ENCODE peak calls at places on chromosomes 2 and 18, in seven cellular contexts. One of them, this sample, is unnamed.

GRCh38 chr2:20615466-20616241 is 35.2 kb downstream of the HS1BP3 start:
- DNase-seq in foreskin fibroblast: no peak
- DNase-seq in epithelial cell of esophagus: no peak
- DNase-seq in GM13976: no peak
- DNase-seq in mammary epithelial cell: no peak
- DNase-seq in AG09309: no peak
- DNase-seq in body of pancreas: peak
- DNase-seq in this sample: no peak

GRCh38 chr2:1973636-1974035 is 229.3 kb upstream of the PXDN start:
- DNase-seq in epithelial cell of esophagus: no peak
- DNase-seq in AG09309: no peak
- DNase-seq in GM13976: no peak
- DNase-seq in mammary epithelial cell: no peak
- DNase-seq in foreskin fibroblast: no peak
- DNase-seq in body of pancreas: no peak
- DNase-seq in this sample: no peak

GRCh38 chr2:162022290-162022945 is 51.6 kb downstream of the DPP4 start:
- DNase-seq in GM13976: no peak
- DNase-seq in foreskin fibroblast: no peak
- DNase-seq in mammary epithelial cell: peak
- DNase-seq in body of pancreas: peak
- DNase-seq in AG09309: no peak
- DNase-seq in epithelial cell of esophagus: peak
- DNase-seq in this sample: no peak

GRCh38 chr2:119367472-119368099 is 809 bp downstream of the DBI start:
- DNase-seq in epithelial cell of esophagus: peak
- DNase-seq in foreskin fibroblast: peak
- DNase-seq in AG09309: no peak
- DNase-seq in mammary epithelial cell: peak
- DNase-seq in body of pancreas: peak
- DNase-seq in GM13976: peak
- DNase-seq in this sample: no peak

GRCh38 chr2:159044804-159045286 is 76.4 kb downstream of the TANC1 start:
- DNase-seq in GM13976: no peak
- DNase-seq in epithelial cell of esophagus: peak
- DNase-seq in AG09309: no peak
- DNase-seq in body of pancreas: no peak
- DNase-seq in mammary epithelial cell: no peak
- DNase-seq in foreskin fibroblast: no peak
- DNase-seq in this sample: no peak

GRCh38 chr2:112812318-112813042 is 24.1 kb downstream of the IL1B start:
- DNase-seq in foreskin fibroblast: no peak
- DNase-seq in body of pancreas: no peak
- DNase-seq in AG09309: peak
- DNase-seq in mammary epithelial cell: no peak
- DNase-seq in epithelial cell of esophagus: peak
- DNase-seq in GM13976: peak
- DNase-seq in this sample: no peak

GRCh38 chr2:50492452-50492851 is 539.5 kb downstream of the NRXN1 start:
- DNase-seq in body of pancreas: peak
- DNase-seq in mammary epithelial cell: peak
- DNase-seq in GM13976: peak
- DNase-seq in epithelial cell of esophagus: peak
- DNase-seq in foreskin fibroblast: peak
- DNase-seq in AG09309: peak
- DNase-seq in this sample: peak

GRCh38 chr2:29011650-29012060 is 30.6 kb downstream of the TOGARAM2 start:
- DNase-seq in epithelial cell of esophagus: no peak
- DNase-seq in foreskin fibroblast: no peak
- DNase-seq in GM13976: no peak
- DNase-seq in AG09309: no peak
- DNase-seq in body of pancreas: peak
- DNase-seq in mammary epithelial cell: no peak
- DNase-seq in this sample: no peak

GRCh38 chr2:94767336-94767735 is 103.9 kb upstream of the TEKT4 start:
- DNase-seq in AG09309: no peak
- DNase-seq in body of pancreas: no peak
- DNase-seq in epithelial cell of esophagus: no peak
- DNase-seq in mammary epithelial cell: no peak
- DNase-seq in GM13976: no peak
- DNase-seq in foreskin fibroblast: no peak
- DNase-seq in this sample: no peak
- TF ChIP-seq CTCF in AG09309: no peak
- TF ChIP-seq CTCF in body of pancreas: no peak
- TF ChIP-seq CTCF in epithelial cell of esophagus: no peak
- TF ChIP-seq CTCF in mammary epithelial cell: no peak
- TF ChIP-seq CTCF in GM13976: no peak
- TF ChIP-seq CTCF in foreskin fibroblast: no peak
- TF ChIP-seq CTCF in this sample: no peak

GRCh38 chr18:32152705-32153448 is 37.0 kb upstream of the MEP1B start:
- DNase-seq in AG09309: no peak
- DNase-seq in foreskin fibroblast: no peak
- DNase-seq in GM13976: peak
- DNase-seq in epithelial cell of esophagus: no peak
- DNase-seq in mammary epithelial cell: no peak
- DNase-seq in body of pancreas: no peak
- DNase-seq in this sample: no peak

GRCh38 chr18:32148185-32148870 is 41.5 kb upstream of the MEP1B start:
- DNase-seq in AG09309: no peak
- DNase-seq in foreskin fibroblast: no peak
- DNase-seq in epithelial cell of esophagus: no peak
- DNase-seq in mammary epithelial cell: no peak
- DNase-seq in body of pancreas: no peak
- DNase-seq in GM13976: no peak
- DNase-seq in this sample: no peak
- TF ChIP-seq CTCF in AG09309: no peak
- TF ChIP-seq CTCF in foreskin fibroblast: no peak
- TF ChIP-seq CTCF in epithelial cell of esophagus: no peak
- TF ChIP-seq CTCF in mammary epithelial cell: no peak
- TF ChIP-seq CTCF in body of pancreas: no peak
- TF ChIP-seq CTCF in GM13976: no peak
- TF ChIP-seq CTCF in this sample: no peak

DNA sequence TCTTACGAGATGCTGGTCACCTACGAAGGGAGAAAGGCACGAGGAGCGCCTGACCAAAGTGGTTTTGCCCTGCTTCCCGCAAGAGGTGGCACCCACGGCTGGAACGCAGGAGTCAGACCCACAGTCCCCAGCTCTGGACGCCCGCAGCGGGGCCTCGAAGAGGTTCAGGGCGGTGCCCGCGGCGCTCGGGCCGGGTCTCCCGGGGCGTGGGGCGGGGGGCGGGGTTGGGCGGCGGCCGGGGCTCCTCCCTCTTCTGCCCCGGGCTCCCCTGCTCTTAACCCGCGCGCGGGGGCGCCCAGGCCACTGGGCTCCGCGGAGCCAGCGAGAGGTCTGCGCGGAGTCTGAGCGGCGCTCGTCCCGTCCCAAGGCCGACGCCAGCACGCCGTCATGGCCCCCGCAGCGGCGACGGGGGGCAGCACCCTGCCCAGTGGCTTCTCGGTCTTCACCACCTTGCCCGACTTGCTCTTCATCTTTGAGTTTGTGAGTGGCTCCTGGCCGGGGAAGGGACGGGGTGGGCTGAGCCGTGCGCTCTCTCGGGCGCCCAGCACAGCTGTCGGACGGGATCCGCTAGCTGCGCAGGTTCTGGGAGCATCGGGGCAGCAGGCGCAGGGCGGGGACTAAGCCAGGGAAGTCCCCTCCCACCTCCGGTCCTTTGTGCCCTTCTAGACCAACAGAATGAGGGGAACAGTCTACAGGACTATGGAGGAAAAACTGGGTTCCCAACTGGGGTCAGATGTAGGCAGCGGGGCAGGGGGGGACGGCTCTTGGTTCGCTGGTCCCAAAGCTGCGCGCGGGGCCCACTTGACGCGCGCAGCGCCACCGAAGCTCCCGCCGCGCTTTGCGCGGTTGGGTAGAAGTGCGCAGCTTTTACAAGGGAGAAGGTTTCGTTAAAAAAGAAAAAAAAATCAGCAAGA is at the start of gene MAL:
- DNase-seq in epithelial cell of esophagus: no peak
- DNase-seq in foreskin fibroblast: no peak
- DNase-seq in mammary epithelial cell: peak
- DNase-seq in AG09309: no peak
- DNase-seq in body of pancreas: no peak
- DNase-seq in GM13976: peak
- DNase-seq in this sample: no peak
- TF ChIP-seq CTCF in epithelial cell of esophagus: no peak
- TF ChIP-seq CTCF in foreskin fibroblast: no peak
- TF ChIP-seq CTCF in mammary epithelial cell: no peak
- TF ChIP-seq CTCF in AG09309: no peak
- TF ChIP-seq CTCF in body of pancreas: no peak
- TF ChIP-seq CTCF in GM13976: no peak
- TF ChIP-seq CTCF in this sample: no peak

GRCh38 chr2:188970201-188970600 is 4.0 kb upstream of the COL3A1 start:
- DNase-seq in AG09309: no peak
- DNase-seq in body of pancreas: no peak
- DNase-seq in epithelial cell of esophagus: no peak
- DNase-seq in foreskin fibroblast: no peak
- DNase-seq in GM13976: no peak
- DNase-seq in mammary epithelial cell: no peak
- DNase-seq in this sample: no peak
- TF ChIP-seq CTCF in AG09309: no peak
- TF ChIP-seq CTCF in body of pancreas: no peak
- TF ChIP-seq CTCF in epithelial cell of esophagus: no peak
- TF ChIP-seq CTCF in foreskin fibroblast: no peak
- TF ChIP-seq CTCF in GM13976: no peak
- TF ChIP-seq CTCF in mammary epithelial cell: no peak
- TF ChIP-seq CTCF in this sample: no peak

GRCh38 chr2:109613922-109614714 is at the start of the genes SEPTIN10 and SOWAHC:
- DNase-seq in GM13976: peak
- DNase-seq in epithelial cell of esophagus: peak
- DNase-seq in body of pancreas: peak
- DNase-seq in foreskin fibroblast: peak
- DNase-seq in AG09309: peak
- DNase-seq in mammary epithelial cell: peak
- DNase-seq in this sample: peak

GRCh38 chr2:109614715-109615636 is 812 bp downstream of the SOWAHC start:
- DNase-seq in foreskin fibroblast: no peak
- DNase-seq in epithelial cell of esophagus: peak
- DNase-seq in GM13976: no peak
- DNase-seq in body of pancreas: peak
- DNase-seq in AG09309: no peak
- DNase-seq in mammary epithelial cell: peak
- DNase-seq in this sample: no peak

GRCh38 chr2:109612991-109613921 is 510 bp downstream of the SEPTIN10 start:
- DNase-seq in GM13976: no peak
- DNase-seq in epithelial cell of esophagus: peak
- DNase-seq in foreskin fibroblast: peak
- DNase-seq in body of pancreas: no peak
- DNase-seq in mammary epithelial cell: peak
- DNase-seq in AG09309: no peak
- DNase-seq in this sample: no peak

GRCh38 chr2:109609352-109610024 is 4.3 kb downstream of the SEPTIN10 start:
- DNase-seq in foreskin fibroblast: peak
- DNase-seq in GM13976: no peak
- DNase-seq in AG09309: no peak
- DNase-seq in body of pancreas: no peak
- DNase-seq in epithelial cell of esophagus: peak
- DNase-seq in mammary epithelial cell: peak
- DNase-seq in this sample: no peak

GRCh38 chr2:109611467-109612095 is 2.2 kb downstream of the SEPTIN10 start:
- DNase-seq in foreskin fibroblast: peak
- DNase-seq in mammary epithelial cell: peak
- DNase-seq in AG09309: peak
- DNase-seq in body of pancreas: no peak
- DNase-seq in epithelial cell of esophagus: peak
- DNase-seq in GM13976: no peak
- DNase-seq in this sample: no peak
- TF ChIP-seq CTCF in foreskin fibroblast: no peak
- TF ChIP-seq CTCF in mammary epithelial cell: no peak
- TF ChIP-seq CTCF in AG09309: no peak
- TF ChIP-seq CTCF in body of pancreas: peak
- TF ChIP-seq CTCF in epithelial cell of esophagus: peak
- TF ChIP-seq CTCF in GM13976: no peak
- TF ChIP-seq CTCF in this sample: peak

DNA sequence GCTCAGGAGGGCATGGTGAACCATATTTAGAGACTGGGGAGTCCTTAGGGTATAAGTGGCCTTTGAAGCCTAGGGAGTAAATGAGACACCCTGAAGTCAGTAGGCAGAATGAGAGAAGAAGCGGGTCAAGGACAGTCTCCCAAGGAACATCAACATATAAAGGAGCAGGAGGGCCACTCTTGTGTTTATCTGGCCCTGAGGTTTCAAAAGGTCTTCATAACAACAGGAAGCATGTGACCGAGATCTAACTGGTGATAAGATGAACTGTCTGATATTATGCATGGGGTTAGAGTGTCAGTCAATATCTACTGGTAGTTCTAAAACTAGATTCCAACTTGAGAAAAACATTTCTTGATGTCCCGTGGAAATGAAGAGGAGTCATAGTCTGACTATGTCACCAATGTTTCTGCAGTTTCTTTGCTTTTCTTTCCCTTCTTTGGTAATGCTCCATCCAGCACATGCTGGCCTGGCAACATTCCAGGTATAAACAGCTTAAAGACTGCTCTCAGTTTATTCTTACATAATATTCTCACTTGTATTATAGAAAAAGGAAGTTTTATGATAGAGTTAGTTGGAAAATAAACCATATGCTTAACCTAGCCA is 77.5 kb upstream of the ITPRID2 start:
- DNase-seq in epithelial cell of esophagus: peak
- DNase-seq in GM13976: no peak
- DNase-seq in AG09309: no peak
- DNase-seq in mammary epithelial cell: no peak
- DNase-seq in foreskin fibroblast: peak
- DNase-seq in body of pancreas: peak
- DNase-seq in this sample: no peak
- TF ChIP-seq CTCF in epithelial cell of esophagus: no peak
- TF ChIP-seq CTCF in GM13976: no peak
- TF ChIP-seq CTCF in AG09309: no peak
- TF ChIP-seq CTCF in mammary epithelial cell: no peak
- TF ChIP-seq CTCF in foreskin fibroblast: no peak
- TF ChIP-seq CTCF in body of pancreas: no peak
- TF ChIP-seq CTCF in this sample: no peak

GRCh38 chr2:67378555-67378954 is 18.6 kb upstream of the ETAA1 start:
- DNase-seq in mammary epithelial cell: no peak
- DNase-seq in foreskin fibroblast: no peak
- DNase-seq in body of pancreas: no peak
- DNase-seq in AG09309: no peak
- DNase-seq in epithelial cell of esophagus: no peak
- DNase-seq in GM13976: no peak
- DNase-seq in this sample: no peak

GRCh38 chr2:67379048-67379447 is 18.1 kb upstream of the ETAA1 start:
- DNase-seq in AG09309: no peak
- DNase-seq in mammary epithelial cell: no peak
- DNase-seq in foreskin fibroblast: no peak
- DNase-seq in body of pancreas: no peak
- DNase-seq in epithelial cell of esophagus: no peak
- DNase-seq in GM13976: no peak
- DNase-seq in this sample: no peak

GRCh38 chr2:67374949-67375348 is 22.2 kb upstream of the ETAA1 start:
- DNase-seq in foreskin fibroblast: no peak
- DNase-seq in mammary epithelial cell: no peak
- DNase-seq in GM13976: no peak
- DNase-seq in body of pancreas: no peak
- DNase-seq in epithelial cell of esophagus: no peak
- DNase-seq in AG09309: no peak
- DNase-seq in this sample: no peak

GRCh38 chr2:67374481-67374880 is 22.7 kb upstream of the ETAA1 start:
- DNase-seq in epithelial cell of esophagus: no peak
- DNase-seq in GM13976: no peak
- DNase-seq in body of pancreas: no peak
- DNase-seq in AG09309: no peak
- DNase-seq in foreskin fibroblast: no peak
- DNase-seq in mammary epithelial cell: no peak
- DNase-seq in this sample: no peak
- TF ChIP-seq CTCF in epithelial cell of esophagus: no peak
- TF ChIP-seq CTCF in GM13976: no peak
- TF ChIP-seq CTCF in body of pancreas: no peak
- TF ChIP-seq CTCF in AG09309: no peak
- TF ChIP-seq CTCF in foreskin fibroblast: no peak
- TF ChIP-seq CTCF in mammary epithelial cell: no peak
- TF ChIP-seq CTCF in this sample: no peak